ENCODE peak calls at places on chromosomes 7 and 10, in eight cellular contexts. Q is fibroblast of lung, L is thyroid gland, H is adrenal gland, A is heart right ventricle, N is cardiac muscle cell, U is MM.1S, V is pancreas. D is an unnamed sample.

GRCh38 chr10:74596713-74597112 is 229.7 kb upstream of the KAT6B start:
- DNase-seq in Q (no peak), L (no peak), H (no peak), A (no peak), N (no peak), U (no peak), V (no peak), D (no peak)

GRCh38 chr7:37367010-37367409 is 81.7 kb downstream of the ELMO1 start:
- DNase-seq in Q (no peak), L (no peak), H (no peak), A (no peak), N (no peak), U (no peak), V (no peak), D (no peak)

GRCh38 chr10:772227-772637 is 82.8 kb upstream of the DIP2C start:
- DNase-seq in Q (no peak), L (no peak), H (no peak), A (no peak), N (no peak), U (no peak), V (no peak), D (no peak)

GRCh38 chr7:18626086-18626485 is 130.5 kb downstream of the HDAC9 start:
- DNase-seq in Q (no peak), L (no peak), H (no peak), A (no peak), N (no peak), U (no peak), V (no peak), D (no peak)

GRCh38 chr7:74477188-74477587 is 23.5 kb downstream of the GTF2IRD1 start:
- DNase-seq in Q (no peak), L (peak; percentile 57), H (no peak), A (no peak), N (no peak), U (no peak), V (no peak), D (no peak)

GRCh38 chr7:100485514-100485913 is 1.8 kb downstream of the NYAP1 start:
- DNase-seq in Q (no peak), L (no peak), H (no peak), A (no peak), N (no peak), U (no peak), V (peak; percentile 38), D (no peak)

GRCh38 chr10:102641398-102641797 is 2.9 kb upstream of the TRIM8 start:
- DNase-seq in Q (no peak), L (peak; percentile 53), H (no peak), A (no peak), N (no peak), U (peak; percentile 23), V (no peak), D (no peak)

GRCh38 chr7:43460733-43461348 is 122.1 kb upstream of the STK17A start:
- DNase-seq in Q (no peak), L (no peak), H (no peak), A (no peak), N (no peak), U (no peak), V (no peak), D (no peak)

GRCh38 chr7:100132697-100133137 is 6.0 kb downstream of the MBLAC1 start:
- DNase-seq in Q (peak; percentile 63), L (peak; percentile 42), H (peak; percentile 59), A (no peak), N (peak; percentile 78), U (peak; percentile 63), V (peak; percentile 64), D (peak; percentile 75)

GRCh38 chr7:78225534-78225933 is 427.0 kb downstream of the PHTF2 start:
- DNase-seq in Q (peak; percentile 71), L (no peak), H (peak; percentile 15), A (no peak), N (peak; percentile 7), U (no peak), V (no peak), D (no peak)

GRCh38 chr10:45437587-45438456 is 63.8 kb downstream of the ALOX5 start:
- DNase-seq in Q (peak; percentile 7), L (no peak), H (no peak), A (no peak), N (no peak), U (no peak), V (no peak), D (no peak)

GRCh38 chr7:99005776-99006175 is 127.4 kb downstream of the TRRAP start:
- DNase-seq in Q (no peak), L (no peak), H (no peak), A (no peak), N (no peak), U (no peak), V (no peak), D (no peak)

GRCh38 chr10:93062499-93063216 is 2.1 kb downstream of the CYP26C1 start:
- DNase-seq in Q (peak; percentile 30), L (peak; percentile 35), H (no peak), A (peak; percentile 13), N (peak; percentile 61), U (peak; percentile 65), V (no peak), D (no peak)

GRCh38 chr10:5448333-5449048 is 36.1 kb downstream of the NET1 start:
- DNase-seq in Q (no peak), L (no peak), H (no peak), A (no peak), N (no peak), U (no peak), V (no peak), D (no peak)

GRCh38 chr7:27071622-27072390 is 24.0 kb downstream of the HOXA1 start:
- DNase-seq in Q (no peak), L (no peak), H (no peak), A (no peak), N (no peak), U (no peak), V (no peak), D (no peak)

GRCh38 chr7:151432658-151433521 is 7.1 kb downstream of the CRYGN start:
- DNase-seq in Q (no peak), L (peak; percentile 74), H (no peak), A (no peak), N (no peak), U (peak; percentile 30), V (no peak), D (no peak)

GRCh38 chr7:34451923-34452322 is 206.1 kb upstream of the NPSR1 start:
- DNase-seq in Q (peak; percentile 35), L (no peak), H (no peak), A (no peak), N (peak; percentile 82), U (no peak), V (no peak), D (no peak)

GRCh38 chr7:100627238-100627549 is 14.2 kb downstream of the TFR2 start:
- DNase-seq in Q (no peak), L (no peak), H (no peak), A (no peak), N (no peak), U (no peak), V (no peak), D (no peak)

GRCh38 chr7:36227223-36227622 is 74.2 kb downstream of the EEPD1 start:
- DNase-seq in Q (peak; percentile 73), L (no peak), H (peak; percentile 59), A (no peak), N (peak; percentile 55), U (no peak), V (no peak), D (no peak)

DNA sequence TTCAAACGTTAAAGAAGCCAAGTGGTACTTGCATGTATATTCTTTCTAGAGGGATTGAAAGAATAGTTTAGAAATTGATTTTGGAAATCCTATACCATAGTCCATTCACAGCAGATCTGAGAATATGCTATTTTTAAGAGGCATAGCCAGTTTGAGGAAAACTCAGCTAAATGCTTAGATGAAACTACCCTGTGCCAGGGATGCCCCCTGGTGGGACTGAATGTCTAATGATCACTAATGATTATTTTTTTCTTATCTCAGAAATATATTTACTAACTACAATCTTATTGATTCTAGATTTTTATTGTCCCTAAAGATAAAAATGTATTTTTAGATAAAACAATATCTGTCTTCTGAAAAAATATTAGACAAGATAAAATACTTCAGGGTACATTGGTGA is 844.9 kb upstream of the PHF14 start:
- DNase-seq in Q (peak; percentile 42), L (peak; percentile 4), H (peak; percentile 24), A (no peak), N (peak; percentile 2), U (peak; percentile 25), V (no peak), D (peak; percentile 44)
- TF ChIP-seq CTCF in Q (peak; percentile 51), L (no peak), H (peak; percentile 10), A (no peak), N (no peak), U (peak; percentile 42), V (no peak), D (peak; percentile 30)

GRCh38 chr10:62095341-62096071 is 173.1 kb downstream of the RTKN2 start:
- DNase-seq in Q (peak; percentile 89), L (no peak), H (no peak), A (no peak), N (peak; percentile 80), U (no peak), V (no peak), D (no peak)

GRCh38 chr10:62096534-62096933 is 172.1 kb downstream of the RTKN2 start:
- DNase-seq in Q (peak; percentile 87), L (no peak), H (no peak), A (no peak), N (no peak), U (no peak), V (no peak), D (no peak)

GRCh38 chr10:62098278-62099121 is 170.1 kb downstream of the RTKN2 start:
- DNase-seq in Q (no peak), L (no peak), H (no peak), A (no peak), N (no peak), U (no peak), V (no peak), D (no peak)

GRCh38 chr10:62092301-62092990 is 176.2 kb downstream of the RTKN2 start:
- DNase-seq in Q (no peak), L (no peak), H (no peak), A (no peak), N (no peak), U (no peak), V (no peak), D (no peak)

GRCh38 chr10:62093863-62094291 is 174.8 kb downstream of the RTKN2 start:
- DNase-seq in Q (peak; percentile 78), L (no peak), H (no peak), A (no peak), N (peak; percentile 94), U (no peak), V (no peak), D (no peak)
- H3K4me3 ChIP-seq in Q (no peak overlapping the region), L (no peak overlapping the region), H (no peak overlapping the region), A (no peak overlapping the region), N (no peak overlapping the region), U (no peak overlapping the region), V (no peak overlapping the region), D (no peak overlapping the region)

DNA sequence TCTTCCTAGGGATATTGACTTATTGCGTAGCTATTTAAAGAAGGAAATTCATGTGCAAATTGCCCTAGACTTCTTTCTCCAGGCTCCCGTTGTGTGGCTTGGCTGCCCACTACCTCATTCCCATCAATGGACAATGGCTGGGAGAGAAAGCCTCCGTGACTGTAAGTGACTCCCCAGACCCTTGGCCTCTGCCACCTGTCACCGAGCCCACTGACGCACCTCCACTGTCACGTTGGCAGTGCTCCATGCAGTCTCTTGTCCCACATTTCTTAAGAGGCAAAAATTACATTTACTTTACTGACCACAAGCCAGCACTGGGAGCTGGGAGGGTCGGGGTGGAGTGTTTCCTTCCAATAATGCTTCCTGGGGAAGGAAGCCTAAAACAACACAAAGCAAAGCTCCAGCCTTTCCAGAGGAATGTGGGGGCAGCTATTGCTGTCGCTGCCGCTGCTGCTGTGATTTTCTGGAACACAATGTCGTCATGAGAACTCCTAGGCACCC is 89.7 kb upstream of the STEAP1B start:
- DNase-seq in Q (peak; percentile 88), L (peak; percentile 40), H (peak; percentile 66), A (peak; percentile 68), N (peak; percentile 88), U (no peak), V (no peak), D (no peak)
- H3K27ac ChIP-seq in Q (no peak overlapping the region), L (peak overlapping the region; percentile 68), H (no peak overlapping the region), A (peak overlapping the region; percentile 85), N (no peak overlapping the region), U (no peak overlapping the region), V (no peak overlapping the region), D (no peak overlapping the region)

GRCh38 chr10:85317827-85318226 is 989.4 kb downstream of the CCSER2 start:
- DNase-seq in Q (no peak), L (no peak), H (no peak), A (no peak), N (no peak), U (peak; percentile 8), V (no peak), D (peak; percentile 42)
- TF ChIP-seq CTCF in Q (no peak), L (no peak), H (no peak), A (no peak), N (no peak), U (no peak), V (no peak), D (peak; percentile 63)